ENCODE peak calls at places on chromosomes 3 and 15, in five cellular contexts. Q, V, N, X and A are unnamed samples.
A peak's percentile ranks its signal among the peaks of the same experiment; 100 is the strongest.

GRCh38 chr3:150324825-150325224 is 83.3 kb upstream of the TSC22D2 start:
- DNase-seq in X (no peak), V (no peak), N (no peak), Q (no peak), A (no peak)

GRCh38 chr3:99774467-99774866 is 43.2 kb upstream of the CMSS1 start:
- DNase-seq in Q (no peak), X (no peak), V (peak; percentile 6), N (no peak), A (no peak)

GRCh38 chr3:188349276-188349962 is 195.5 kb downstream of the LPP start:
- DNase-seq in V (peak; percentile 52), X (no peak), N (no peak), Q (peak; percentile 29), A (no peak)

GRCh38 chr15:99967841-99968371 is 234.7 kb upstream of the LYSMD4 start:
- DNase-seq in V (no peak), Q (no peak), X (peak; percentile 37), N (no peak), A (peak; percentile 90)

GRCh38 chr3:184523825-184524615 is 37.6 kb upstream of the EPHB3 start:
- DNase-seq in X (no peak), V (peak; percentile 82), N (no peak), Q (no peak), A (no peak)

GRCh38 chr3:164641071-164641470 is 437.2 kb downstream of the SI start:
- DNase-seq in X (no peak), N (no peak), V (no peak), Q (no peak), A (no peak)

GRCh38 chr3:189316296-189317019 is 144.7 kb downstream of the TPRG1 start:
- DNase-seq in V (peak; percentile 85), Q (no peak), N (no peak), X (peak; percentile 57), A (no peak)

GRCh38 chr3:10023587-10024310 is 2.5 kb upstream of the FANCD2 start:
- DNase-seq in X (no peak), Q (no peak), V (no peak), N (no peak), A (no peak)

GRCh38 chr15:42010434-42010833 is 10.4 kb downstream of the PLA2G4E start:
- DNase-seq in V (no peak), X (no peak), N (no peak), Q (no peak), A (no peak)

GRCh38 chr3:25355034-25355898 is 72.8 kb upstream of the RARB start:
- DNase-seq in N (no peak), V (no peak), Q (no peak), X (no peak), A (no peak)

GRCh38 chr15:81301815-81302399 is 22.0 kb downstream of the STARD5 start:
- DNase-seq in N (no peak), Q (no peak), V (no peak), X (no peak), A (no peak)

GRCh38 chr15:85354432-85354831 is 26.0 kb upstream of the AKAP13 start:
- DNase-seq in N (no peak), Q (no peak), V (peak; percentile 79), X (no peak), A (no peak)

GRCh38 chr3:45610129-45610528 is 15.6 kb downstream of the LIMD1 start:
- DNase-seq in X (no peak), N (no peak), V (no peak), Q (no peak), A (no peak)

GRCh38 chr3:143158549-143158988 is 39.0 kb downstream of the CHST2 start:
- DNase-seq in Q (no peak), N (no peak), X (no peak), V (no peak), A (no peak)

GRCh38 chr15:42009474-42009873 is 11.4 kb downstream of the PLA2G4E start:
- DNase-seq in X (no peak), Q (no peak), N (no peak), V (no peak), A (no peak)

GRCh38 chr3:45224824-45225464 is 1.1 kb downstream of the TMEM158 start:
- DNase-seq in V (peak; percentile 89), N (no peak), X (peak; percentile 75), Q (peak; percentile 69), A (peak; percentile 85)

GRCh38 chr3:160616721-160617120 is 51.4 kb upstream of the KPNA4 start:
- DNase-seq in V (no peak), X (no peak), Q (no peak), N (no peak), A (no peak)

GRCh38 chr15:80264031-80264430 is 12.0 kb upstream of the CTXND1 start:
- DNase-seq in X (no peak), N (no peak), V (peak; percentile 23), Q (no peak), A (no peak)
- H3K27me3 ChIP-seq in X (no peaks in the 10 kb centered on the region), N (no peaks in the 10 kb centered on the region), V (no peaks in the 10 kb centered on the region), Q (peaks cover 72% of the 10 kb centered on the region), A (peaks cover 3% of the 10 kb centered on the region)

GRCh38 chr3:129001817-129002572 is 891 bp downstream of the EFCC1 start:
- DNase-seq in Q (no peak), N (no peak), V (peak; percentile 46), X (no peak), A (no peak)
- H3K27me3 ChIP-seq in Q (peaks cover 60% of the 10 kb centered on the region), N (peaks cover 14% of the 10 kb centered on the region), V (peaks cover 46% of the 10 kb centered on the region), X (no peaks in the 10 kb centered on the region), A (peaks cover 40% of the 10 kb centered on the region)

GRCh38 chr3:41630017-41630416 is 331.9 kb downstream of the ULK4 start:
- DNase-seq in N (no peak), X (no peak), Q (no peak), V (no peak), A (no peak)

GRCh38 chr3:41630708-41631107 is 331.2 kb downstream of the ULK4 start:
- DNase-seq in N (no peak), X (no peak), Q (no peak), V (no peak), A (no peak)

GRCh38 chr3:41629072-41629471 is 332.8 kb downstream of the ULK4 start:
- DNase-seq in V (peak; percentile 40), X (no peak), Q (no peak), N (no peak), A (no peak)

GRCh38 chr3:41627477-41628087 is 334.3 kb downstream of the ULK4 start:
- DNase-seq in V (no peak), X (no peak), Q (no peak), N (no peak), A (no peak)

DNA sequence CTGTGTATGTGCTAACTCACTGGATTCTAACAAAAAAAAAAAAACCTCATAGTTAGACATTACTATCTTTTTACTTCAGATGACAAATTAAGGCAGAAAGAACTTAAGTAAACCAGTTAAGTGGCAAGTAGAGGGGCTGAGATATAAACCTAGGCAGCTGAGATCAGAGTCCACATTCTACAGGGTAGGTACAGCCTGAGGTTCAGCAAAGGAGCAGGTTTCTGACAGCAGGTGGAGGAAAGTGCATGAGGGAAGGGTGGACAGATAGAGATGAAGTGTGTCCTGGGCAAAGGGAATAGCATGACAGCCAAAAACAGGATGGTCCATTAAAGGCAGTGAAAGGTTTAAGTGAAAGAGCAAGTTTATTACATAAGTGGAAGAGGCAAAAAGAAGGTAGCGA is 329.2 kb downstream of the ULK4 start:
- DNase-seq in X (no peak), Q (no peak), V (no peak), N (no peak), A (no peak)
- H3K27me3 ChIP-seq in X (no peaks in the 10 kb centered on the region), Q (no peaks in the 10 kb centered on the region), V (no peaks in the 10 kb centered on the region), N (no peaks in the 10 kb centered on the region), A (no peaks in the 10 kb centered on the region)

GRCh38 chr3:141460097-141460704 is 26.6 kb upstream of the RASA2 start:
- DNase-seq in N (peak; percentile 89), V (peak; percentile 92), X (peak; percentile 86), Q (peak; percentile 83), A (peak; percentile 90)
- H3K27me3 ChIP-seq in N (no peaks in the 10 kb centered on the region), V (no peaks in the 10 kb centered on the region), X (no peaks in the 10 kb centered on the region), Q (no peaks in the 10 kb centered on the region), A (no peaks in the 10 kb centered on the region)

GRCh38 chr3:63974451-63974850 is 48.8 kb downstream of the PSMD6 start:
- DNase-seq in V (no peak), N (no peak), Q (no peak), X (no peak), A (no peak)
- H3K27me3 ChIP-seq in V (no peaks in the 10 kb centered on the region), N (no peaks in the 10 kb centered on the region), Q (no peaks in the 10 kb centered on the region), X (no peaks in the 10 kb centered on the region), A (no peaks in the 10 kb centered on the region)

DNA sequence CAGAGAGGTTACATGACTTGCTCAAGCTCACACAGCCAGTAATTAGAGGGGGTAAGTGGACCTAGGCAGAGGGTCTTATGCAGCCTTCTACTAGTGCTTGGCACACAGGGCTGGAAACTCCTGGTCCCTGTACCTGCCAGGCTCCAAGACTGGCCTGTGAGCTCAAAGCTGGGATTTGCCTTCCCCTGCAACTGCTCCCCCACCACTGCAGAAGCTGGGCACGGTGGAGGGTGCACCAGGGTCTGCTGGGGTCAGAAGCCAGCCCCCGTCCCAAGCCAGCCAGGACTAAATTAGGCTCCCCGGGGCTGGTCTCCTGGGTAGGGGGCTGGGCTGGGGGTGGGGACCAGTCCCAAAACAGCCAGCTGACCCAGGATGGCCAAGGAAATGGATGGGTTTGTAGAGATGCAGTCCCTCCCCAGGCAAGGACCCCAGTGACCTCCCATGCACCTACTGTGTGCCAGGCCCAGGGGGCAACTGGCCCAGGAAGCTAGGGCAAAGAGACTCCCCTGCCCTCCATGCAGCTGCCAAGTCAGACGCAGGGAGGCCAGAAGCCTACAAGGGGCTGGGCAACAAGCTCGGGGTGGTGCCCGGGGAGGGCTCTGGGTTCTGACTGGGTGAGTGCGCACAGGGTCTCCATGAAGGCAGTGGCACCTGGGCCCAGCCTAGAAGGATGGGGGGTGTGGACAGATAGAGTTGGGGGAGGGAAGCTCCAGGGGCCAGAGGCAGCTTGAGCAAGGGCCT is 51.8 kb upstream of the LINGO1 start:
- DNase-seq in V (no peak), X (no peak), N (no peak), Q (no peak), A (no peak)
- H3K27me3 ChIP-seq in V (no peaks in the 10 kb centered on the region), X (no peaks in the 10 kb centered on the region), N (no peaks in the 10 kb centered on the region), Q (peaks cover 46% of the 10 kb centered on the region), A (no peaks in the 10 kb centered on the region)

GRCh38 chr3:35498506-35499210 is 140.7 kb upstream of the ARPP21 start:
- DNase-seq in Q (no peak), V (no peak), N (no peak), X (no peak), A (no peak)
- H3K27me3 ChIP-seq in Q (no peaks in the 10 kb centered on the region), V (no peaks in the 10 kb centered on the region), N (no peaks in the 10 kb centered on the region), X (no peaks in the 10 kb centered on the region), A (no peaks in the 10 kb centered on the region)